ENCODE peak calls at places on chromosome 19, in six cellular contexts. One of them, this sample, is unnamed. For H3K4me1, the result is how much of the 10 kb centered on the place peaks cover.

GRCh38 chr19:46431824-46432223 is 3.1 kb upstream of the PNMA8C start:
- DNase-seq in thoracic aorta: no peak
- DNase-seq in SJCRH30: peak
- DNase-seq in BE2C: no peak
- DNase-seq in PC-3: no peak
- DNase-seq in effector memory CD4-positive, alpha-beta T cell: no peak
- DNase-seq in this sample: no peak

GRCh38 chr19:45376045-45376724 is 5.8 kb upstream of the ERCC2 start:
- DNase-seq in thoracic aorta: no peak
- DNase-seq in SJCRH30: peak
- DNase-seq in BE2C: no peak
- DNase-seq in PC-3: peak
- DNase-seq in effector memory CD4-positive, alpha-beta T cell: no peak
- DNase-seq in this sample: peak

GRCh38 chr19:47099576-47100050 is 14.0 kb downstream of the ZC3H4 start:
- DNase-seq in thoracic aorta: no peak
- DNase-seq in SJCRH30: no peak
- DNase-seq in BE2C: no peak
- DNase-seq in PC-3: no peak
- DNase-seq in effector memory CD4-positive, alpha-beta T cell: no peak
- DNase-seq in this sample: no peak

GRCh38 chr19:55173717-55174409 is 6.2 kb downstream of the SYT5 start:
- DNase-seq in thoracic aorta: no peak
- DNase-seq in SJCRH30: peak
- DNase-seq in BE2C: peak
- DNase-seq in PC-3: peak
- DNase-seq in effector memory CD4-positive, alpha-beta T cell: peak
- DNase-seq in this sample: peak

GRCh38 chr19:23070353-23070781 is 46.5 kb upstream of the ZNF730 start:
- DNase-seq in thoracic aorta: no peak
- DNase-seq in SJCRH30: no peak
- DNase-seq in BE2C: peak
- DNase-seq in PC-3: no peak
- DNase-seq in effector memory CD4-positive, alpha-beta T cell: no peak
- DNase-seq in this sample: no peak

GRCh38 chr19:1112254-1113208 is 8.7 kb downstream of the GPX4 start:
- DNase-seq in thoracic aorta: no peak
- DNase-seq in SJCRH30: no peak
- DNase-seq in BE2C: peak
- DNase-seq in PC-3: no peak
- DNase-seq in effector memory CD4-positive, alpha-beta T cell: no peak
- DNase-seq in this sample: no peak

GRCh38 chr19:3266792-3267469 is 42.5 kb downstream of the CELF5 start:
- DNase-seq in thoracic aorta: no peak
- DNase-seq in SJCRH30: no peak
- DNase-seq in BE2C: peak
- DNase-seq in PC-3: no peak
- DNase-seq in effector memory CD4-positive, alpha-beta T cell: no peak
- DNase-seq in this sample: no peak

GRCh38 chr19:44741841-44742352 is 6.6 kb upstream of the BCL3 start:
- DNase-seq in thoracic aorta: peak
- DNase-seq in SJCRH30: peak
- DNase-seq in BE2C: peak
- DNase-seq in PC-3: peak
- DNase-seq in effector memory CD4-positive, alpha-beta T cell: no peak
- DNase-seq in this sample: peak

GRCh38 chr19:48991011-48991609 is 2.0 kb downstream of the GYS1 start:
- DNase-seq in thoracic aorta: no peak
- DNase-seq in SJCRH30: no peak
- DNase-seq in BE2C: no peak
- DNase-seq in PC-3: no peak
- DNase-seq in effector memory CD4-positive, alpha-beta T cell: no peak
- DNase-seq in this sample: no peak

GRCh38 chr19:32351807-32352630 is 6.6 kb downstream of the ZNF507 start:
- DNase-seq in thoracic aorta: no peak
- DNase-seq in SJCRH30: no peak
- DNase-seq in BE2C: no peak
- DNase-seq in PC-3: peak
- DNase-seq in effector memory CD4-positive, alpha-beta T cell: no peak
- DNase-seq in this sample: no peak

GRCh38 chr19:46975918-46976782 is 43.5 kb upstream of the NPAS1 start:
- DNase-seq in thoracic aorta: peak
- DNase-seq in SJCRH30: peak
- DNase-seq in BE2C: peak
- DNase-seq in PC-3: peak
- DNase-seq in effector memory CD4-positive, alpha-beta T cell: no peak
- DNase-seq in this sample: peak

GRCh38 chr19:32976223-32976805 is 4.3 kb downstream of the FAAP24 start:
- DNase-seq in thoracic aorta: no peak
- DNase-seq in SJCRH30: peak
- DNase-seq in BE2C: peak
- DNase-seq in PC-3: peak
- DNase-seq in effector memory CD4-positive, alpha-beta T cell: peak
- DNase-seq in this sample: peak

GRCh38 chr19:3398114-3398899 is 31.9 kb downstream of the NFIC start:
- DNase-seq in thoracic aorta: no peak
- DNase-seq in SJCRH30: no peak
- DNase-seq in BE2C: no peak
- DNase-seq in PC-3: no peak
- DNase-seq in effector memory CD4-positive, alpha-beta T cell: no peak
- DNase-seq in this sample: no peak

GRCh38 chr19:12628040-12629022 is 17.6 kb downstream of the ZNF791 start:
- DNase-seq in thoracic aorta: no peak
- DNase-seq in SJCRH30: peak
- DNase-seq in BE2C: no peak
- DNase-seq in PC-3: no peak
- DNase-seq in effector memory CD4-positive, alpha-beta T cell: no peak
- DNase-seq in this sample: no peak

GRCh38 chr19:46137915-46138473 is 10.0 kb upstream of the IGFL2 start:
- DNase-seq in thoracic aorta: no peak
- DNase-seq in SJCRH30: no peak
- DNase-seq in BE2C: no peak
- DNase-seq in PC-3: no peak
- DNase-seq in effector memory CD4-positive, alpha-beta T cell: no peak
- DNase-seq in this sample: no peak

GRCh38 chr19:49359851-49360845 is 2.1 kb downstream of the TEAD2 start:
- DNase-seq in thoracic aorta: no peak
- DNase-seq in SJCRH30: no peak
- DNase-seq in BE2C: no peak
- DNase-seq in PC-3: no peak
- DNase-seq in effector memory CD4-positive, alpha-beta T cell: no peak
- DNase-seq in this sample: no peak

GRCh38 chr19:7869910-7870511 is 4.2 kb downstream of the PRR36 start:
- DNase-seq in thoracic aorta: no peak
- DNase-seq in SJCRH30: peak
- DNase-seq in BE2C: peak
- DNase-seq in PC-3: peak
- DNase-seq in effector memory CD4-positive, alpha-beta T cell: peak
- DNase-seq in this sample: peak

GRCh38 chr19:19966862-19967261 is 66.1 kb downstream of the ZNF93 start:
- DNase-seq in thoracic aorta: no peak
- DNase-seq in SJCRH30: no peak
- DNase-seq in BE2C: no peak
- DNase-seq in PC-3: no peak
- DNase-seq in effector memory CD4-positive, alpha-beta T cell: no peak
- DNase-seq in this sample: no peak

GRCh38 chr19:4504297-4504701 is 14.0 kb downstream of the PLIN4 start:
- DNase-seq in thoracic aorta: no peak
- DNase-seq in SJCRH30: no peak
- DNase-seq in BE2C: no peak
- DNase-seq in PC-3: no peak
- DNase-seq in effector memory CD4-positive, alpha-beta T cell: no peak
- DNase-seq in this sample: no peak

GRCh38 chr19:4984448-4984990 is 15.6 kb downstream of the KDM4B start:
- DNase-seq in thoracic aorta: no peak
- DNase-seq in SJCRH30: peak
- DNase-seq in BE2C: peak
- DNase-seq in PC-3: no peak
- DNase-seq in effector memory CD4-positive, alpha-beta T cell: no peak
- DNase-seq in this sample: no peak

GRCh38 chr19:13869324-13869723 is 7.6 kb upstream of the NANOS3 start:
- DNase-seq in thoracic aorta: no peak
- DNase-seq in SJCRH30: no peak
- DNase-seq in BE2C: no peak
- DNase-seq in PC-3: no peak
- DNase-seq in effector memory CD4-positive, alpha-beta T cell: no peak
- DNase-seq in this sample: no peak

GRCh38 chr19:2266183-2266993 is 10.2 kb upstream of the JSRP1 start:
- DNase-seq in thoracic aorta: peak
- DNase-seq in SJCRH30: peak
- DNase-seq in BE2C: peak
- DNase-seq in PC-3: peak
- DNase-seq in effector memory CD4-positive, alpha-beta T cell: no peak
- DNase-seq in this sample: no peak

GRCh38 chr19:10107817-10108367 is 1.7 kb downstream of the PPAN start:
- DNase-seq in thoracic aorta: no peak
- DNase-seq in SJCRH30: no peak
- DNase-seq in BE2C: no peak
- DNase-seq in PC-3: no peak
- DNase-seq in effector memory CD4-positive, alpha-beta T cell: no peak
- DNase-seq in this sample: no peak
- H3K4me1 ChIP-seq in thoracic aorta: under half
- H3K4me1 ChIP-seq in SJCRH30: under half
- H3K4me1 ChIP-seq in BE2C: under half
- H3K4me1 ChIP-seq in PC-3: under half
- H3K4me1 ChIP-seq in effector memory CD4-positive, alpha-beta T cell: half or more
- H3K4me1 ChIP-seq in this sample: under half

GRCh38 chr19:40803857-40804782 is 5.1 kb downstream of the EGLN2 start:
- DNase-seq in thoracic aorta: no peak
- DNase-seq in SJCRH30: no peak
- DNase-seq in BE2C: no peak
- DNase-seq in PC-3: peak
- DNase-seq in effector memory CD4-positive, alpha-beta T cell: peak
- DNase-seq in this sample: no peak

GRCh38 chr19:40804783-40805242 is 5.8 kb downstream of the EGLN2 start:
- DNase-seq in thoracic aorta: no peak
- DNase-seq in SJCRH30: no peak
- DNase-seq in BE2C: no peak
- DNase-seq in PC-3: no peak
- DNase-seq in effector memory CD4-positive, alpha-beta T cell: no peak
- DNase-seq in this sample: no peak

GRCh38 chr19:40807147-40808020 is 8.4 kb downstream of the EGLN2 start:
- DNase-seq in thoracic aorta: no peak
- DNase-seq in SJCRH30: no peak
- DNase-seq in BE2C: no peak
- DNase-seq in PC-3: peak
- DNase-seq in effector memory CD4-positive, alpha-beta T cell: no peak
- DNase-seq in this sample: peak

GRCh38 chr19:40806385-40807146 is 7.6 kb downstream of the EGLN2 start:
- DNase-seq in thoracic aorta: peak
- DNase-seq in SJCRH30: peak
- DNase-seq in BE2C: peak
- DNase-seq in PC-3: no peak
- DNase-seq in effector memory CD4-positive, alpha-beta T cell: peak
- DNase-seq in this sample: peak

GRCh38 chr19:40805258-40805868 is 6.4 kb downstream of the EGLN2 start:
- DNase-seq in thoracic aorta: no peak
- DNase-seq in SJCRH30: no peak
- DNase-seq in BE2C: no peak
- DNase-seq in PC-3: no peak
- DNase-seq in effector memory CD4-positive, alpha-beta T cell: peak
- DNase-seq in this sample: no peak
- H3K4me1 ChIP-seq in thoracic aorta: half or more
- H3K4me1 ChIP-seq in SJCRH30: under half
- H3K4me1 ChIP-seq in BE2C: under half
- H3K4me1 ChIP-seq in PC-3: under half
- H3K4me1 ChIP-seq in effector memory CD4-positive, alpha-beta T cell: half or more
- H3K4me1 ChIP-seq in this sample: under half

GRCh38 chr19:6579450-6580178 is 11.3 kb downstream of the CD70 start:
- DNase-seq in thoracic aorta: no peak
- DNase-seq in SJCRH30: no peak
- DNase-seq in BE2C: no peak
- DNase-seq in PC-3: no peak
- DNase-seq in effector memory CD4-positive, alpha-beta T cell: no peak
- DNase-seq in this sample: no peak
- H3K4me1 ChIP-seq in thoracic aorta: under half
- H3K4me1 ChIP-seq in SJCRH30: under half
- H3K4me1 ChIP-seq in BE2C: under half
- H3K4me1 ChIP-seq in PC-3: under half
- H3K4me1 ChIP-seq in effector memory CD4-positive, alpha-beta T cell: under half
- H3K4me1 ChIP-seq in this sample: under half

GRCh38 chr19:58558623-58559274 is 338 bp upstream of the UBE2M start:
- DNase-seq in thoracic aorta: peak
- DNase-seq in SJCRH30: peak
- DNase-seq in BE2C: peak
- DNase-seq in PC-3: peak
- DNase-seq in effector memory CD4-positive, alpha-beta T cell: peak
- DNase-seq in this sample: peak
- H3K4me1 ChIP-seq in thoracic aorta: half or more
- H3K4me1 ChIP-seq in SJCRH30: under half
- H3K4me1 ChIP-seq in BE2C: under half
- H3K4me1 ChIP-seq in PC-3: half or more
- H3K4me1 ChIP-seq in effector memory CD4-positive, alpha-beta T cell: half or more
- H3K4me1 ChIP-seq in this sample: under half

DNA sequence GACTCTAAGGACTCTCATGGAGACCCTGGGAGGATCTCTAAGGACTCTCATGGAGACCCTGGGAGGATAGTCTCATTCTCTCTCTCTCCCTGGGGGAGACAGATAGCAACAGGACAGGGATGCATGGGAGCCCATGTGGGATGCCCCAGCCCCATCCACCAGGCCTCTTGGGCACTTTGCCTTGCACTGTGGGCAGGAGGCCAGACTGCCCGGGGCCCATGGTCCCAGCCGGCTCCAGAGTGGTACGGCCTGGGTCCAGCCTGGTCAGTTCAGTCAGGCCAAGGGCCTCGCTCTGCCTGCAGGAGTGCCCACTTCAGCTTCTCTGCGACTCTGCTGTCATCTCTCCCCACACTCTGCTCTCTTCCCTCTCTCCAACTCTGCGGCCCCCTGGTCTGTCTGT is 48.6 kb upstream of the SHKBP1 start:
- DNase-seq in thoracic aorta: no peak
- DNase-seq in SJCRH30: no peak
- DNase-seq in BE2C: no peak
- DNase-seq in PC-3: no peak
- DNase-seq in effector memory CD4-positive, alpha-beta T cell: no peak
- DNase-seq in this sample: no peak
- H3K4me1 ChIP-seq in thoracic aorta: under half
- H3K4me1 ChIP-seq in SJCRH30: under half
- H3K4me1 ChIP-seq in BE2C: under half
- H3K4me1 ChIP-seq in PC-3: under half
- H3K4me1 ChIP-seq in effector memory CD4-positive, alpha-beta T cell: under half
- H3K4me1 ChIP-seq in this sample: under half

DNA sequence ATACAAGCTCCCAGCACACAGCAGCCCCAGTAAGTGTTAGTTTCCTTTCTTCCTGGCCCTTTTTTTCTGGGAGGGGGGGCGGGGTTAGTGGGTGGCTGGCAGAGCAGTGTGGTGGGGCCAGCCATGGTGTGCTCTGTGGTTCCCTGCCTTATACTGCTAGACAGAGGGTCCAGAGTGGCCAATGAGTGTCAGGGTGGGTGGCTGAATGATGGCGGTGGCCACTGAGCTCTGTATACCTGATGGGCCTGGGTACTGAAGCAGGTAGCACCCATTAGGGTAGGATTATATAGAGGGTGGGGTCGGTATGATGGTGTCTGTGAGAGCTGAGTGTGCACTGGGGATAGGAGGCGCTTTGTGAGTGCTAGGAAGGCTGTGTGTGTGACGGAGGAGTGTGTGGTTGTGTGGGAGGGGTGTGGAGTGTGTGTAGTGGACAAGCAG is 13.8 kb downstream of the CIC start:
- DNase-seq in thoracic aorta: no peak
- DNase-seq in SJCRH30: no peak
- DNase-seq in BE2C: no peak
- DNase-seq in PC-3: no peak
- DNase-seq in effector memory CD4-positive, alpha-beta T cell: no peak
- DNase-seq in this sample: peak
- H3K4me1 ChIP-seq in thoracic aorta: half or more
- H3K4me1 ChIP-seq in SJCRH30: under half
- H3K4me1 ChIP-seq in BE2C: under half
- H3K4me1 ChIP-seq in PC-3: under half
- H3K4me1 ChIP-seq in effector memory CD4-positive, alpha-beta T cell: under half
- H3K4me1 ChIP-seq in this sample: under half

GRCh38 chr19:40756502-40757110 is 5.6 kb downstream of the SNRPA start:
- DNase-seq in thoracic aorta: no peak
- DNase-seq in SJCRH30: no peak
- DNase-seq in BE2C: no peak
- DNase-seq in PC-3: peak
- DNase-seq in effector memory CD4-positive, alpha-beta T cell: no peak
- DNase-seq in this sample: no peak
- H3K4me1 ChIP-seq in thoracic aorta: under half
- H3K4me1 ChIP-seq in SJCRH30: under half
- H3K4me1 ChIP-seq in BE2C: under half
- H3K4me1 ChIP-seq in PC-3: under half
- H3K4me1 ChIP-seq in effector memory CD4-positive, alpha-beta T cell: under half
- H3K4me1 ChIP-seq in this sample: under half